ENCODE peak calls at places on chromosomes 5 and 9, in eight cellular contexts. R is SK-N-SH, Q is neural progenitor cell, I is HCT116, K is GM23248, P is MM.1S, U is PC-3, H is hepatocyte. B is an unnamed sample. For H3K9me3, the result is how much of the 10 kb centered on the place peaks cover.

GRCh38 chr9:129514891-129515290 is 106.0 kb downstream of the C9orf50 start:
- DNase-seq in Q (no peak), R (no peak), P (no peak), U (no peak), K (no peak), H (no peak), I (no peak), B (no peak)

GRCh38 chr5:66892715-66893114 is 296.5 kb downstream of the MAST4 start:
- DNase-seq in Q (no peak), H (no peak), R (no peak), U (peak), P (no peak), I (no peak), K (peak), B (no peak)

GRCh38 chr9:91119147-91119546 is 242.6 kb downstream of the AUH start:
- DNase-seq in I (no peak), Q (no peak), H (no peak), K (peak), P (no peak), R (no peak), U (peak), B (no peak)

GRCh38 chr9:129182625-129183494 is 4.8 kb upstream of the IER5L start:
- DNase-seq in Q (peak), R (peak), I (no peak), H (peak), P (no peak), K (peak), U (peak), B (no peak)

GRCh38 chr9:8718121-8718725 is 918.6 kb upstream of the DMAC1 start:
- DNase-seq in P (no peak), U (no peak), Q (peak), R (no peak), H (peak), K (peak), I (no peak), B (no peak)

GRCh38 chr9:83670381-83670780 is 37.4 kb downstream of the UBQLN1 start:
- DNase-seq in K (no peak), I (no peak), U (no peak), H (no peak), R (no peak), P (no peak), Q (no peak), B (no peak)

GRCh38 chr5:150846651-150847333 is 471 bp downstream of the IRGM start:
- DNase-seq in H (peak), U (peak), K (peak), Q (peak), P (peak), R (peak), I (peak), B (peak)

GRCh38 chr9:124045076-124045829 is 33.7 kb downstream of the LHX2 start:
- DNase-seq in U (no peak), H (peak), R (peak), P (no peak), Q (peak), K (peak), I (no peak), B (no peak)

GRCh38 chr9:92094655-92095054 is 20.6 kb downstream of the SPTLC1 start:
- DNase-seq in Q (no peak), K (peak), U (peak), R (no peak), P (no peak), I (peak), H (no peak), B (no peak)

GRCh38 chr9:24041294-24041693 is 215.3 kb upstream of the ELAVL2 start:
- DNase-seq in Q (peak), R (no peak), H (no peak), P (no peak), U (no peak), I (no peak), K (no peak), B (no peak)

GRCh38 chr5:119356384-119357188 is 767 bp downstream of the TNFAIP8 start:
- DNase-seq in P (no peak), U (no peak), R (no peak), I (no peak), K (peak), H (no peak), Q (no peak), B (peak)

GRCh38 chr9:121057821-121058220 is 7.7 kb upstream of the C5 start:
- DNase-seq in U (no peak), I (no peak), R (no peak), K (no peak), H (no peak), Q (no peak), P (no peak), B (no peak)

GRCh38 chr9:136311433-136312375 is 7.8 kb upstream of the CCDC187 start:
- DNase-seq in H (peak), P (peak), K (no peak), R (no peak), Q (no peak), U (peak), I (peak), B (no peak)

GRCh38 chr5:42886612-42887011 is 74.9 kb upstream of the SELENOP start:
- DNase-seq in U (no peak), P (peak), R (no peak), Q (no peak), K (no peak), I (no peak), H (no peak), B (no peak)

GRCh38 chr5:160029540-160030139 is 20.7 kb downstream of the TTC1 start:
- DNase-seq in I (no peak), Q (no peak), H (no peak), U (no peak), P (no peak), K (no peak), R (no peak), B (no peak)

DNA sequence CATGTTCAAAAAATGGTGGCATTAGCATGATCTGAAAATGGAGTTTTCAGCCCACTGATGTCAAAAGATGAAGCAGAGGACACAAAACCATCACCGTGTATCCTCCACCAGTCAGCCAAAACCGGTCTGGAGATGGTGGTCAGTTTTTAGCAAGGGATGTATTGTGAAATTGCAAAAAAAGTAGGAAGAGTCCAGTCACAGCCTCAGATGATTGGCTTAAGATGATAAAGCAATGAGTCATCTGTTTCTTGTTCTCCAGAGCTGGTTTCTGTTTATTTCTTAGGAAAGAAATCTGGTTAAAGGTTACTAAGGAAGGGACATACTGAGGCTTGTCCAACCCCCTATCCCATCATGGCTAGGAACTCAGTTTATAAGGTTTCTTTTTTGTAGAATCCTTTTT is 47.8 kb downstream of the DEPDC1B start:
- DNase-seq in Q (no peak), P (no peak), U (peak), I (no peak), H (no peak), K (peak), R (no peak), B (no peak)
- H3K9me3 ChIP-seq in Q (under half), P (under half), U (under half), I (under half), H (under half), K (under half), R (under half), B (under half)

GRCh38 chr5:1784197-1785050 is 15.2 kb downstream of the MRPL36 start:
- DNase-seq in R (no peak), U (no peak), P (no peak), H (no peak), K (no peak), Q (no peak), I (no peak), B (no peak)
- TF ChIP-seq EZH2phosphoT487 in R (no peak), U (no peak), P (no peak), H (no peak), K (no peak), Q (no peak), I (no peak), B (no peak)

GRCh38 chr5:33475706-33476105 is 34.9 kb downstream of the TARS1 start:
- DNase-seq in U (no peak), Q (no peak), P (no peak), H (no peak), K (no peak), I (no peak), R (no peak), B (no peak)

GRCh38 chr5:33474004-33474403 is 33.2 kb downstream of the TARS1 start:
- DNase-seq in U (no peak), I (no peak), H (no peak), Q (no peak), K (no peak), R (no peak), P (no peak), B (no peak)

GRCh38 chr5:33474931-33475499 is 34.2 kb downstream of the TARS1 start:
- DNase-seq in P (no peak), U (no peak), R (no peak), Q (no peak), K (no peak), H (no peak), I (no peak), B (no peak)

GRCh38 chr5:33470544-33470943 is 29.8 kb downstream of the TARS1 start:
- DNase-seq in U (peak), R (peak), K (peak), H (peak), Q (peak), P (no peak), I (peak), B (peak)

DNA sequence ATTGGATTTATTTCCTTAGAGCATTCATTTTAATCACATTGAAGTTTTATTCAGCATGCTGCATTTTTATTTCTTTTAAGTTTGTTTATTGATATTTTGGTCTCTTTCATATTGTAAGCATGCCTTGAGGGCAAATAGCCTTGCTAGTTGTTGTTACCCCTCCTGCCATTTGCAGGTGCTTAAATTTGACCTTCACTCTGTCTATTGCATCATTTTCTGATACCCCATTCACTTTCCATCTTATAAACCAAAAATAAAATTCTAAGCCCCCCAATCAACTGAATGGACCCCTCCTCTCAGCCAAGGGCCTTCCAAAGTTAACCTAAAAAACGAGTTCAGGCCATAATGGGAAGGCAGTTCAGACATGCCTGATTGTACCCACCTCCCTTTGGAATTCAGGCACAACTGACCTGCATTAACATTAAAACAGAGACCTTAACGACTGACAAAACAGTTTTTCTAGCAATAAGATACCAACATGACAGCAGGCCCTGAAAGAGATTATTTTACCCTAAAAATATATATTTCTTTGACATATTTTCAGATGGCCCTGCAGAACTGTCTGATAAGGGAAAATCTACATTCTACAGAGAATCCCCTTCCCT is 32.1 kb downstream of the TARS1 start:
- DNase-seq in P (no peak), Q (no peak), K (no peak), I (no peak), H (no peak), R (no peak), U (no peak), B (no peak)
- H3K27ac ChIP-seq in P (no peak), Q (no peak), K (no peak), I (no peak), H (no peak), R (no peak), U (no peak), B (no peak)

DNA sequence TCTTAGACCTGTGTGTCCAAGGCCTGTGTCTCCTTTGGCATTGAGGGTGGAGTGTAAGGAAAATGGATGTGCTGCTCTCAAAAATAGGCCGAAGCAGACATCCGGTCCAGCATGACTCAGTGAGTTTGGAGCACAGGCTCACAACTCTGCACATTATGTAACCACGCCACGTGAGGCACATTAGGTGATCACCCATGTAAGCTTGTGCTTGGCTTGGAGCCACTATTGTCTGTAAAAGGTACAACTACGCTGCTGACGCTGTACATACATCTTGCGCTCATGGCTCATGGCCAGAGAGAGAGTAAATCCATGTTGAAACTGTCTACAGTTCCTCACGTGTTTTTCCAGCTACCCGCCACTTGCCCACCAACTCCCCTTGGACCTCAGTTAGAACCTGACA is 177.5 kb downstream of the PDE4D start:
- DNase-seq in P (no peak), K (no peak), R (no peak), U (no peak), I (no peak), H (no peak), Q (no peak), B (no peak)
- H3K9me3 ChIP-seq in P (under half), K (under half), R (under half), U (under half), I (under half), H (under half), Q (under half), B (under half)

GRCh38 chr5:137710086-137710485 is 25.8 kb downstream of the KLHL3 start:
- DNase-seq in P (no peak), Q (no peak), H (no peak), R (no peak), K (peak), I (no peak), U (no peak), B (no peak)
- TF ChIP-seq EZH2phosphoT487 in P (no peak), Q (no peak), H (no peak), R (no peak), K (no peak), I (no peak), U (no peak), B (no peak)

DNA sequence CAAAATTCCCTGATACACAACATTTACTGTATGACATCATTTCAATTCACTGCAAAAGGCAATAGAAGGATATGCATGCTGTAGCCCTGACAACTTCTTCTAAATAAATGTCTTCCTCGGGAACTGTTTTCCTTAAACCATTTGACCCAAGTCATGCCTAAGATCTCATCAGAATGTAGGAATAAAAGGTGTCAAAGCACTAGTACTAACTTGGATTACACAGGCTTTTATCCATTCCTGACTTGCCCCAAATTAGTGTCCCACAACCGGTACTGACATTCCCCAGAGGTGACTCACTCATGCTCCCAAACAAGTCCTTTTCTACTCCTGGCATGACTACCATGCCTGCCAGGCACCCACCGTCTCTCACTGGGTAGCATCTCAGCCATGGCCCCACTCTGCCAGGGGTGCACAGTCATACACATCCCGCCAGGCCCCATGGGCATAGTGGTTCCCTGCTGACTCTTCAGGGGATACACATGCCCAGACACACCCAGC is 34.8 kb downstream of the MTX3 start:
- DNase-seq in I (peak), U (peak), K (peak), P (no peak), R (no peak), Q (no peak), H (no peak), B (no peak)
- H3K27ac ChIP-seq in I (no peak), U (no peak), K (peak), P (no peak), R (no peak), Q (no peak), H (no peak), B (no peak)

GRCh38 chr5:141427783-141428426 is 2.4 kb upstream of the PCDHGA12 start:
- DNase-seq in P (no peak), U (no peak), H (no peak), K (no peak), R (no peak), Q (no peak), I (no peak), B (no peak)
- H3K9me3 ChIP-seq in P (under half), U (under half), H (half or more), K (under half), R (under half), Q (half or more), I (under half), B (under half)

DNA sequence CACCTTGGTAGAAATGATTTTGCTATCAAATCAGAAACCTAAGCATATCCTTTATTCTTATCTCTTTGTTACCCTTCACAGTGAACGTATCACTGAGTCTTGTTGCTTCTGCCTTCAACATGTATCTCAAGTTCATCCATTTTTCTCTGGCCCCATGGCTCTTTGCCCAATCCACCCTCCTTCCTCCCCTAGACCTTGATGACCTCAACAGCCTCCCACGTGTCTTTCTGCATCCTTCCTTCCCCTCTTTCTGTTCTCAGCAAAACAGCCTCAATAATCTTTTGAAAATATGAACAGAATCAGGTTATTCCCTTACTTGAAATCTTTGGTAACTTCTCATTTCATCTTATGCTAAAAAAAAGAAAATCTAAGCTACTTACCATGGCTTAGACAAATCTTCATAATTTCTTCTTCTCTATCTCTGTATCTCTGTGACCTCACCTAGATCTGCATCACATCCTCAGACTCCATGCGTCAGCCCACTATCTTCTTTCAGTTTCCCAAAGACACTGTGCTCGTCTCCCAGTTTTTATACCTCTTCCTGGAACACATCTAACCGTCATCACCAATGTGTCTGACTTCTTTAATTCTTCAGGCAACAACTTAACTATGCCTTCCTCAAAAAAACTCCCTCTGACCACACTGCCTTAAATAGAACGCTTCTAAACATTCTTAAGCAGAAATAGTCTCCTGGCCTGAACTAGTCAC is 208.0 kb downstream of the PARP8 start:
- DNase-seq in P (no peak), U (no peak), K (no peak), R (no peak), I (no peak), Q (no peak), H (peak), B (no peak)
- TF ChIP-seq EZH2phosphoT487 in P (no peak), U (no peak), K (no peak), R (no peak), I (no peak), Q (no peak), H (no peak), B (no peak)

GRCh38 chr5:156949424-156949823 is 13.6 kb downstream of the TIMD4 start:
- DNase-seq in R (no peak), H (no peak), P (no peak), K (no peak), I (no peak), U (no peak), Q (peak), B (no peak)
- H3K27ac ChIP-seq in R (no peak), H (no peak), P (no peak), K (no peak), I (no peak), U (no peak), Q (peak), B (no peak)

GRCh38 chr5:140857987-140858240 is 2.2 kb downstream of the PCDHA10 start:
- DNase-seq in K (no peak), I (no peak), R (no peak), H (no peak), U (no peak), Q (no peak), P (no peak), B (no peak)
- H3K9me3 ChIP-seq in K (under half), I (under half), R (under half), H (under half), U (under half), Q (under half), P (under half), B (under half)

B was measured in OCI-LY7.